ENCODE peak calls at places on chromosomes 13 and 19, in five cellular contexts. B, M, O, G and X are unnamed samples.

GRCh38 chr19:57786906-57787305 is 17.4 kb downstream of the ZNF586 start:
- DNase-seq in B (no peak), M (no peak), O (no peak), G (no peak), X (no peak)

GRCh38 chr13:99393791-99394735 is 86.9 kb upstream of the GPR183 start:
- DNase-seq in B (no peak), M (no peak), O (no peak), G (no peak), X (no peak)

GRCh38 chr19:9967326-9967725 is 31.0 kb upstream of the OLFM2 start:
- DNase-seq in B (no peak), M (no peak), O (no peak), G (no peak), X (no peak)

GRCh38 chr13:28353679-28354078 is 141.2 kb downstream of the FLT1 start:
- DNase-seq in B (no peak), M (no peak), O (no peak), G (no peak), X (no peak)

GRCh38 chr19:33997690-33998089 is 174.6 kb upstream of the LSM14A start:
- DNase-seq in B (no peak), M (no peak), O (no peak), G (no peak), X (no peak)

GRCh38 chr13:106473174-106473573 is 62.3 kb downstream of the EFNB2 start:
- DNase-seq in B (no peak), M (no peak), O (no peak), G (no peak), X (peak; percentile 60)

GRCh38 chr19:43354305-43354627 is 780 bp downstream of the CD177 start:
- DNase-seq in B (peak; percentile 29), M (peak; percentile 77), O (no peak), G (peak; percentile 17), X (no peak)

GRCh38 chr13:27481766-27482165 is 31.4 kb upstream of the MTIF3 start:
- DNase-seq in B (peak; percentile 56), M (peak; percentile 88), O (peak; percentile 22), G (peak; percentile 58), X (peak; percentile 63)

GRCh38 chr13:43785681-43786471 is 896 bp downstream of the ENOX1 start:
- DNase-seq in B (peak; percentile 41), M (peak; percentile 73), O (peak; percentile 81), G (no peak), X (peak; percentile 73)

GRCh38 chr19:50772408-50773311 is 2.4 kb downstream of the GPR32 start:
- DNase-seq in B (no peak), M (no peak), O (no peak), G (no peak), X (peak; percentile 55)

GRCh38 chr19:41753159-41753558 is 2.2 kb upstream of the CEACAM6 start:
- DNase-seq in B (peak; percentile 14), M (peak; percentile 65), O (no peak), G (no peak), X (peak; percentile 18)

GRCh38 chr19:41753936-41754529 is 1.3 kb upstream of the CEACAM6 start:
- DNase-seq in B (peak; percentile 6), M (peak; percentile 47), O (peak; percentile 6), G (no peak), X (peak; percentile 6)

GRCh38 chr19:41754596-41754995 is 734 bp upstream of the CEACAM6 start:
- DNase-seq in B (no peak), M (no peak), O (no peak), G (no peak), X (no peak)

GRCh38 chr19:41758846-41759245 is 3.5 kb downstream of the CEACAM6 start:
- DNase-seq in B (no peak), M (no peak), O (no peak), G (no peak), X (no peak)

DNA sequence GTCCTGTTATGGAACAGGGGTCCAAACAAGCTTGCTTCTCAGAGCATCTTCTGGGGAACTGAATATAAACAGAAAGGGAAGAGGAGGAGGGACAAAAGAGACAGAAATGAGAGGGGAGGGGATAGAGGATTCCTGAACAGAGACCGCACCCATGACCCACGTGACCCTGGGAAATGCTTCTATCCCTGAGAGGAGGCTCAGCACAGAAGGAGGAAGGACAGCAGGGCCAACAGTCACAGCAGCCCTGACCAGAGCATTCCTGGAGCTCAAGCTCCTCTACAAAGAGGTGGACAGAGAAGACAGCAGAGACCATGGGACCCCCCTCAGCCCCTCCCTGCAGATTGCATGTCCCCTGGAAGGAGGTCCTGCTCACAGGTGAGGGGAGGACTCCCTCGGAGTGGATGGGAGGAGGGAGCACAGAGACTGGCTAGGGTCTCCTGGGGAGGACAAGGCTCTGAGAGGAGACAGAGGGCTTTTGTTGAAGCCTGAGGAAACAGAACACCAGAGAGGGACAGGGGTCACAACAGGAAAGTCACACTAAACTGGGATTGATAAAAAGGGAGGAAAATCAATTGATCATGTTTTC is at the start of gene CEACAM6:
- DNase-seq in B (no peak), M (peak; percentile 32), O (no peak), G (no peak), X (no peak)
- H2BK12ac ChIP-seq in B (no peak within 1 kb of the TSS), M (no peak within 1 kb of the TSS), O (no peak within 1 kb of the TSS), G (no peak within 1 kb of the TSS), X (no peak within 1 kb of the TSS)

GRCh38 chr19:1807695-1808394 is 4.2 kb downstream of the ATP8B3 start:
- DNase-seq in B (no peak), M (no peak), O (no peak), G (no peak), X (peak; percentile 7)

GRCh38 chr19:1806184-1807029 is 5.7 kb downstream of the ATP8B3 start:
- DNase-seq in B (no peak), M (no peak), O (no peak), G (no peak), X (no peak)

GRCh38 chr19:1805401-1806183 is 6.5 kb downstream of the ATP8B3 start:
- DNase-seq in B (no peak), M (no peak), O (no peak), G (no peak), X (no peak)

GRCh38 chr19:1808395-1808731 is 3.7 kb downstream of the ATP8B3 start:
- DNase-seq in B (no peak), M (no peak), O (no peak), G (no peak), X (peak; percentile 17)

GRCh38 chr19:1807030-1807694 is 4.9 kb downstream of the ATP8B3 start:
- DNase-seq in B (no peak), M (no peak), O (no peak), G (no peak), X (no peak)
- H3K4me2 ChIP-seq in B (no peak overlapping the region), M (no peak overlapping the region), O (no peak overlapping the region), G (no peak overlapping the region), X (no peak overlapping the region)

GRCh38 chr19:46639356-46640061 is 3.5 kb upstream of the GNG8 start:
- DNase-seq in B (no peak), M (no peak), O (peak; percentile 89), G (no peak), X (no peak)

GRCh38 chr19:46648961-46649960 is 11.7 kb downstream of the DACT3 start:
- DNase-seq in B (no peak), M (no peak), O (no peak), G (no peak), X (no peak)

GRCh38 chr19:46648070-46648960 is 12.3 kb upstream of the GNG8 start:
- DNase-seq in B (no peak), M (no peak), O (no peak), G (no peak), X (no peak)

GRCh38 chr19:46646402-46646801 is 10.4 kb upstream of the GNG8 start:
- DNase-seq in B (no peak), M (no peak), O (no peak), G (no peak), X (no peak)

GRCh38 chr19:46644720-46645119 is 8.7 kb upstream of the GNG8 start:
- DNase-seq in B (no peak), M (no peak), O (no peak), G (no peak), X (no peak)
- H2BK12ac ChIP-seq in B (no peak overlapping the region), M (no peak overlapping the region), O (no peak overlapping the region), G (no peak overlapping the region), X (no peak overlapping the region)

GRCh38 chr19:16160943-16161560 is 12.3 kb downstream of the CIB3 start:
- DNase-seq in B (no peak), M (no peak), O (peak; percentile 71), G (no peak), X (peak; percentile 19)

GRCh38 chr19:16164222-16164890 is 9.0 kb downstream of the CIB3 start:
- DNase-seq in B (no peak), M (no peak), O (no peak), G (no peak), X (no peak)

GRCh38 chr19:16160445-16160942 is 12.8 kb downstream of the CIB3 start:
- DNase-seq in B (no peak), M (no peak), O (no peak), G (no peak), X (no peak)

GRCh38 chr19:16159655-16160054 is 13.7 kb downstream of the CIB3 start:
- DNase-seq in B (no peak), M (no peak), O (no peak), G (no peak), X (no peak)

DNA sequence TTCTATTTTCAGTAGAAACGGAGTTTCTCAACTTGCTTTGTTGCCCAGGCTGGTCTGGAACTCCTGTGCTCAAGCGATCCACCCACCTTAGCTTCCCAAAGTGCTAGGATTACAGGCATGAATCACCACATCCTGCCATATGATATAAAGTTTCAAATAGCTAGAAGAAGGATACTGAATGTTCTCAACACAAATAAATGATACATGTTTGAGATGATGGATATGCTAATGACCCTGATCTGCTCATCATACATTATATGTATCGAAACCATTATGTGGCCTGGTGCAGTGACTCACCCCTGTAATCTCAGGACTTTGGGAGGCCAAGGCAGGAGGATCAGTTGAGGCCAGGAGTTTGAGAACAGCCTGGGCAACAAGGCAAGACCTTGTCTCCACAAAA is 11.5 kb downstream of the CIB3 start:
- DNase-seq in B (no peak), M (no peak), O (peak; percentile 30), G (no peak), X (no peak)
- H3K4me2 ChIP-seq in B (no peak overlapping the region), M (no peak overlapping the region), O (no peak overlapping the region), G (no peak overlapping the region), X (no peak overlapping the region)

DNA sequence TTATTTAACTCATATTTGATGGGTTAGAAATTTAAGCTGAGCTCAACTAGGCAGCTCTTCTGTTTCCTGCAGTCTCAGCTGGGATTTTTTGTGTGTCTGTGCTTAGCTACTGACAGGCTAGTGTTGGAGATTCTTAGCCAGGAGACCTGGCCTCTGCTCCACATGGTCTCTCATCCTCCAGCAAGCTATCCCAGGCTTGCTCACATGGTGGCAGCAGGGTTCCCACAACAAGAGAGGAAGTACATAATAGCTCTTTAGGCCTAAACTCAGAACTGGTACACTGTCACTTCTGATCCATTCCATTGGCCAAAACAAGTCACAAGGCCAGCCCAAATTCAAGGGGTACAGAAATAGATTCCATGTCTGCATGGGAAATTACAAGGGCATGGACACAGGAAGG is 406.2 kb downstream of the SUCLA2 start:
- DNase-seq in B (no peak), M (peak; percentile 40), O (peak; percentile 2), G (peak; percentile 2), X (peak; percentile 7)
- H2BK12ac ChIP-seq in B (no peak overlapping the region), M (no peak overlapping the region), O (no peak overlapping the region), G (no peak overlapping the region), X (no peak overlapping the region)

GRCh38 chr19:17324357-17325114 is 10.1 kb downstream of the ANO8 start:
- DNase-seq in B (no peak), M (no peak), O (no peak), G (no peak), X (no peak)

GRCh38 chr19:17323274-17323972 is 11.2 kb downstream of the ANO8 start:
- DNase-seq in B (no peak), M (no peak), O (no peak), G (no peak), X (no peak)

GRCh38 chr19:17321655-17322489 is 12.5 kb downstream of the DDA1 start:
- DNase-seq in B (no peak), M (no peak), O (no peak), G (no peak), X (no peak)

GRCh38 chr19:17323973-17324327 is 10.7 kb downstream of the ANO8 start:
- DNase-seq in B (no peak), M (no peak), O (no peak), G (no peak), X (no peak)

GRCh38 chr19:17322854-17323253 is 11.8 kb downstream of the ANO8 start:
- DNase-seq in B (no peak), M (no peak), O (no peak), G (no peak), X (no peak)
- H3K4me2 ChIP-seq in B (no peak overlapping the region), M (no peak overlapping the region), O (no peak overlapping the region), G (no peak overlapping the region), X (no peak overlapping the region)